ENCODE peak calls at places on chromosomes 12 and 14, in four cellular contexts. Y is B cell, Q is tibial nerve, G is foreskin fibroblast. B is an unnamed sample.

GRCh38 chr14:70000601-70001000 is 121.4 kb downstream of the SMOC1 start:
- DNase-seq in Y (no peak), Q (no peak), G (no peak), B (no peak)

GRCh38 chr12:92593734-92594402 is 108.9 kb upstream of the PLEKHG7 start:
- DNase-seq in Y (peak; percentile 90), Q (peak; percentile 26), G (peak; percentile 90), B (no peak)

GRCh38 chr14:36105401-36105800 is 71.1 kb downstream of the PTCSC3 start:
- DNase-seq in Y (no peak), Q (no peak), G (no peak), B (no peak)

GRCh38 chr12:118033331-118033730 is 16.8 kb downstream of the RFC5 start:
- DNase-seq in Y (no peak), Q (no peak), G (no peak), B (no peak)

GRCh38 chr12:18895946-18896345 is 158.0 kb downstream of the CAPZA3 start:
- DNase-seq in Y (no peak), Q (no peak), G (no peak), B (no peak)

GRCh38 chr12:102396276-102396675 is 84.1 kb downstream of the IGF1 start:
- DNase-seq in Y (no peak), Q (no peak), G (no peak), B (no peak)

GRCh38 chr12:60112778-60113177 is 516.9 kb downstream of the SLC16A7 start:
- DNase-seq in Y (no peak), Q (no peak), G (no peak), B (no peak)

GRCh38 chr12:53065975-53066593 is 13.1 kb downstream of the SPRYD3 start:
- DNase-seq in Y (peak; percentile 54), Q (peak; percentile 90), G (peak; percentile 77), B (no peak)

GRCh38 chr14:63493246-63493645 is 49.9 kb downstream of the PPP2R5E start:
- DNase-seq in Y (no peak), Q (no peak), G (peak; percentile 21), B (no peak)

GRCh38 chr14:37237094-37237493 is 39.4 kb downstream of the MIPOL1 start:
- DNase-seq in Y (no peak), Q (no peak), G (no peak), B (no peak)

GRCh38 chr12:95481888-95482287 is 7.9 kb downstream of the METAP2 start:
- DNase-seq in Y (no peak), Q (no peak), G (no peak), B (no peak)

GRCh38 chr12:92002673-92003382 is 142.8 kb downstream of the BTG1 start:
- DNase-seq in Y (no peak), Q (no peak), G (no peak), B (no peak)

GRCh38 chr14:89616425-89617141 is 199.6 kb upstream of the FOXN3 start:
- DNase-seq in Y (no peak), Q (no peak), G (no peak), B (no peak)

GRCh38 chr14:77458249-77458950 is 507 bp downstream of the AHSA1 start:
- DNase-seq in Y (peak; percentile 50), Q (peak; percentile 15), G (no peak), B (no peak)

GRCh38 chr12:104505095-104505819 is 48.5 kb downstream of the CHST11 start:
- DNase-seq in Y (no peak), Q (no peak), G (no peak), B (peak; percentile 68)

GRCh38 chr14:24251880-24252288 is 9.5 kb upstream of the TINF2 start:
- DNase-seq in Y (no peak), Q (no peak), G (peak; percentile 33), B (no peak)
- TF ChIP-seq CTCF in Y (no peak), Q (no peak), G (no peak), B (no peak)

DNA sequence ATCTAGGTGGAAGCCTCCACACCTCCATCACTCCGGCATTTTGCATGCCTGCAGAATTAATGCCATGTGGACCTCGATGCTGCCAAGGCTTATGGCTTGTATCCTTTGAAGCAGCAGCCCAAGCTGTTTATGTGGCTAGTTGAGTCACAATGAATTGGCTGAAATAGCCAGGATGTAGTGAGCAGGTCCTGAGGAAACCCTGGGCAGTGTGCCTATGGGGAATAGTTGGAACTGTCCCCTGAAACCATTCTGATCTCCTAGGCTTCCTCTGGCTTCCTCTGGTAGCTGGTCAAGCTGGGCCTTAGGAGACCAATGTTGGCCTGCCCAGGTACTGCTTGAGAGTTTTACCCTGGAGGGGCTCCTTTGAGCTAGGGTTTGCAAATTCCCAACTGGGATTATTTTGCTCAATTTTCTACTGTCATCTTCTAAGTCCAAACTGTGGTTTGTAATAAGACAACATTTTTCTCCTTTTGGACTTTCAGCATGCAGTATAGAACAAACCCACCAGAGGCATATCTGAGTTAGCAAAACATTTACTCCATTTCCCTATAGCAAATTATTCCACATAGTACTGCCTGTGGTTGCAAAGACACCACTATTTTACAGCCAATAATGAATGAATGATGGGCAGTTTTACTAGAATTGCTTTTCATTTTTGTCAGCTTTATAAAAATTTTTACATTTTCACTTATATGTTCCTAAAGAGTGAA is 85.1 kb upstream of the AMIGO2 start:
- DNase-seq in Y (no peak), Q (no peak), G (peak; percentile 47), B (no peak)
- TF ChIP-seq CTCF in Y (no peak), Q (no peak), G (no peak), B (no peak)

GRCh38 chr14:55976219-55976618 is 142.0 kb upstream of the PELI2 start:
- DNase-seq in Y (no peak), Q (no peak), G (no peak), B (peak; percentile 81)
- TF ChIP-seq CTCF in Y (no peak), Q (no peak), G (no peak), B (no peak)

DNA sequence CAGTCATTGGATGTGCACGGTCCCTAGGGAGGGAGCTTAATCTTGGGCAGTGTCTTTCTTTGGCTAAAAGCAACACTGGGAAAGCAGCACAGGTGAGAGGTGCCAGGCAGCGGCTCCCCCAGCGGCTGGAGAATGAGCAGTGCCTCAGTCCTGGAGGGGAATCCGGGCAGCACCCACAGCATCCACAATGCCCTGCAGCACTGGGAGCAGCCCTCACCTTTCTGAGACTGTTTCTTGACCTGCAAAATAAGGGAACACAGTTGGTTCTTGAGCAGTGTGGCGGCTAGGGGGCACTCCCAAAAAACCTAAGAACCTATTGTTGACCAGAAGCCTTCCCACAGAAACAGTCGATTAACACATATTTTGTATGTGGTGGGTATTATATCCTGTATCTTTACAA is 75.8 kb downstream of the SINHCAF start:
- DNase-seq in Y (no peak), Q (no peak), G (no peak), B (no peak)
- TF ChIP-seq CTCF in Y (no peak), Q (no peak), G (no peak), B (no peak)

GRCh38 chr12:591167-591570 is 72.1 kb downstream of the NINJ2 start:
- DNase-seq in Y (no peak), Q (no peak), G (no peak), B (no peak)
- TF ChIP-seq CTCF in Y (no peak), Q (no peak), G (no peak), B (no peak)

GRCh38 chr14:33198684-33199083 is 260.0 kb downstream of the NPAS3 start:
- DNase-seq in Y (no peak), Q (no peak), G (no peak), B (no peak)

GRCh38 chr14:33201116-33201515 is 262.4 kb downstream of the NPAS3 start:
- DNase-seq in Y (no peak), Q (no peak), G (no peak), B (no peak)
- TF ChIP-seq CTCF in Y (no peak), Q (no peak), G (no peak), B (no peak)

GRCh38 chr14:24369907-24370687 is 2.1 kb downstream of the NFATC4 start:
- DNase-seq in Y (no peak), Q (no peak), G (no peak), B (no peak)
- TF ChIP-seq CTCF in Y (no peak), Q (no peak), G (no peak), B (no peak)

GRCh38 chr14:32230181-32230580 is 27.1 kb upstream of the RNU6-8 start:
- DNase-seq in Y (no peak), Q (no peak), G (no peak), B (no peak)
- TF ChIP-seq CTCF in Y (no peak), Q (no peak), G (no peak), B (peak; percentile 14)

GRCh38 chr12:100733817-100734593 is 60.6 kb upstream of the ANO4 start:
- DNase-seq in Y (no peak), Q (no peak), G (no peak), B (peak; percentile 26)
- TF ChIP-seq CTCF in Y (no peak), Q (peak; percentile 65), G (peak; percentile 70), B (peak; percentile 70)

B was measured in LNCaP clone FGC.